ENCODE peak calls at places on chromosomes 5 and 9, in ten cellular contexts. R, X, F, A, S, U, K, L, Q and Z are unnamed samples.

GRCh38 chr9:36501727-36502126 is 71.0 kb upstream of the MELK start:
- DNase-seq in R (no peak), F (no peak), L (no peak), U (no peak), X (no peak), K (no peak), S (no peak), Q (no peak), A (no peak), Z (no peak)

GRCh38 chr5:138334867-138335447 is 3.1 kb upstream of the FAM53C start:
- DNase-seq in A (no peak), Q (no peak), L (no peak), X (no peak), K (no peak), R (no peak), S (peak; percentile 23), F (no peak), U (no peak), Z (no peak)

GRCh38 chr9:136541179-136541578 is 4.7 kb downstream of the NOTCH1 start:
- DNase-seq in A (no peak), S (no peak), X (no peak), R (no peak), Q (no peak), L (no peak), K (no peak), U (no peak), F (no peak), Z (no peak)

GRCh38 chr9:18343799-18344198 is 130.2 kb upstream of the ADAMTSL1 start:
- DNase-seq in K (no peak), R (peak; percentile 82), X (no peak), L (no peak), S (peak; percentile 68), F (peak; percentile 53), U (no peak), Q (no peak), A (no peak), Z (no peak)

GRCh38 chr5:79074641-79075040 is 5.1 kb downstream of the BHMT2 start:
- DNase-seq in F (no peak), S (peak; percentile 49), K (no peak), A (no peak), U (no peak), X (no peak), L (no peak), R (peak; percentile 56), Q (no peak), Z (no peak)

GRCh38 chr9:12916037-12916436 is 141.2 kb downstream of the LURAP1L start:
- DNase-seq in X (no peak), L (no peak), F (peak; percentile 31), Q (peak; percentile 41), S (peak; percentile 19), A (no peak), R (peak; percentile 78), U (no peak), K (no peak), Z (no peak)

GRCh38 chr9:133420392-133420827 is 1.8 kb upstream of the ADAMTS13 start:
- DNase-seq in U (no peak), K (no peak), A (no peak), F (no peak), X (no peak), S (no peak), Q (no peak), L (no peak), R (no peak), Z (no peak)

GRCh38 chr9:124868511-124869465 is 6.9 kb downstream of the ARPC5L start:
- DNase-seq in K (peak; percentile 77), Q (peak; percentile 88), L (no peak), F (peak; percentile 68), U (peak; percentile 93), X (peak; percentile 94), A (peak; percentile 90), R (peak; percentile 87), S (peak; percentile 71), Z (peak; percentile 96)

GRCh38 chr9:101027246-101027645 is 1.3 kb upstream of the PLPPR1 start:
- DNase-seq in Q (no peak), F (no peak), R (no peak), K (no peak), A (no peak), X (no peak), S (no peak), L (no peak), U (no peak), Z (no peak)

GRCh38 chr5:171588046-171588445 is 168.6 kb downstream of the FGF18 start:
- DNase-seq in R (no peak), A (no peak), S (no peak), Q (no peak), K (no peak), U (no peak), X (no peak), L (no peak), F (no peak), Z (no peak)

GRCh38 chr5:112554089-112554977 is 135.3 kb upstream of the EPB41L4A start:
- DNase-seq in X (no peak), R (peak; percentile 9), U (no peak), K (no peak), A (no peak), L (no peak), Q (no peak), F (no peak), S (no peak), Z (no peak)

GRCh38 chr5:112552791-112553190 is 133.7 kb upstream of the EPB41L4A start:
- DNase-seq in A (no peak), X (no peak), U (no peak), L (no peak), F (no peak), R (no peak), Q (no peak), S (no peak), K (no peak), Z (no peak)

GRCh38 chr5:112549605-112550161 is 130.6 kb upstream of the EPB41L4A start:
- DNase-seq in R (no peak), S (no peak), A (no peak), K (no peak), L (no peak), F (no peak), Q (no peak), U (no peak), X (no peak), Z (no peak)

GRCh38 chr5:112549127-112549526 is 130.1 kb upstream of the EPB41L4A start:
- DNase-seq in F (no peak), X (no peak), A (no peak), R (no peak), L (no peak), Q (no peak), K (no peak), U (no peak), S (no peak), Z (no peak)

GRCh38 chr5:112551437-112552018 is 132.5 kb upstream of the EPB41L4A start:
- DNase-seq in X (no peak), A (no peak), U (no peak), K (peak; percentile 42), F (peak; percentile 79), S (peak; percentile 72), L (no peak), R (peak; percentile 84), Q (peak; percentile 51), Z (no peak)
- TF ChIP-seq CTCF in X (peak; percentile 78), A (peak; percentile 77), U (peak; percentile 83), K (peak; percentile 80), F (peak; percentile 66), S (peak; percentile 82), L (peak; percentile 82), R (peak; percentile 75), Q (peak; percentile 70), Z (peak; percentile 63)

DNA sequence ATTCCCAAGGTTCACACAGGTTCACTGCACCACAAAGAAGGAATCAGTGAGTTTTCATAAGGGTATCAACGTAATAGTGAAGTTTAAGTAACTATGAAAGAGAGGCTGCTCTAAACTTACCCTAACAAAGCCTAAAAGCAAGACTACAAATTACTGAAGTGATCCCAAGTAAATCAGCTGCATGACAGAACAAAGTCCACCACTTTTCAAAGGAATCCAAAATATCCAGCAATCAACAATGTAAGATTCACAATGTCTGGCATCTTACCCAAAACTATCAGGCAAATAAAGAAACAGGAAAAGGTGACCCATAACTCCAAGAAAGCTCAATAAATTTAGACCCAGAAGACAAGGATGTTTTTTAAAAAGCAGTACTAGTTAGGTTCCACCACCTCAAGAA is 70.1 kb downstream of the GNAQ start:
- DNase-seq in A (no peak), U (no peak), X (no peak), K (no peak), R (peak; percentile 30), F (no peak), L (no peak), S (no peak), Q (no peak), Z (no peak)
- H3K27ac ChIP-seq in A (no peak overlapping the region), U (no peak overlapping the region), X (no peak overlapping the region), K (peak overlapping the region; percentile 67), R (no peak overlapping the region), F (no peak overlapping the region), L (no peak overlapping the region), S (no peak overlapping the region), Q (no peak overlapping the region), Z (peak overlapping the region; percentile 24)

GRCh38 chr5:88376728-88377127 is 108.1 kb upstream of the TMEM161B start:
- DNase-seq in X (no peak), F (no peak), A (no peak), Q (no peak), S (no peak), R (no peak), U (no peak), L (no peak), K (no peak), Z (peak; percentile 40)

GRCh38 chr5:88377705-88378656 is 109.3 kb upstream of the TMEM161B start:
- DNase-seq in F (no peak), X (no peak), A (no peak), R (no peak), U (no peak), L (no peak), K (no peak), S (no peak), Q (no peak), Z (no peak)

GRCh38 chr5:88374391-88374790 is 105.7 kb upstream of the TMEM161B start:
- DNase-seq in U (no peak), S (no peak), A (no peak), R (no peak), K (no peak), F (no peak), X (no peak), Q (no peak), L (no peak), Z (no peak)

GRCh38 chr5:88380332-88380731 is 111.7 kb upstream of the TMEM161B start:
- DNase-seq in X (no peak), K (no peak), A (no peak), Q (peak; percentile 51), S (no peak), U (no peak), R (no peak), L (no peak), F (no peak), Z (no peak)

DNA sequence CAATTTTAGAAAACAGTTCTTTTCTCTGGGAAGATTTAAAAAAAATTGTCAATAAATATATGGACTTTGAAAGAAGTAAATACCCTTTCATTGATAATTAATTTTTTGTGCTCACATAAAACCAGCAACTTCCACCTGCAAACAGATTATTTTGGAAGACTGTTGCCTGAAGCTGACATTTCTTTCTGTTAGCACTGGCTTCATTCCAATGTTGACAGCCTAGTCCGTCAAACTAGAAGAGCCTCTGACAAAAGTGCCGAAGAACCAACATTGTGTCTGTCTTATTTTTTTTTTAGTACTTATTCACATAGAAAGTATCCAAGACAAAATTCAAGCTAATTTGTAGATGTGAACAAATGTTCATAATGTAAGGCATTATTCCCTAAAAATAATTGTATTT is 108.6 kb upstream of the TMEM161B start:
- DNase-seq in A (no peak), S (no peak), L (no peak), F (no peak), Q (no peak), R (no peak), U (no peak), X (no peak), K (no peak), Z (no peak)
- TF ChIP-seq CTCF in A (no peak), S (no peak), L (no peak), F (no peak), Q (no peak), R (no peak), U (no peak), X (no peak), K (no peak), Z (no peak)

GRCh38 chr9:71929791-71930440 is 18.5 kb downstream of the C9orf85 start:
- DNase-seq in F (no peak), S (peak; percentile 20), U (no peak), X (no peak), K (no peak), A (no peak), R (no peak), Q (no peak), L (no peak), Z (no peak)
- H3K27ac ChIP-seq in F (no peak overlapping the region), S (no peak overlapping the region), U (no peak overlapping the region), X (no peak overlapping the region), K (no peak overlapping the region), A (no peak overlapping the region), R (no peak overlapping the region), Q (no peak overlapping the region), L (peak overlapping the region; percentile 17), Z (no peak overlapping the region)